ENCODE peak calls at places on chromosomes 11 and 22, in eight cellular contexts. W, T, P, C, K, D, U and E are unnamed samples.

GRCh38 chr11:27471067-27471587 is 1.5 kb downstream of the LGR4 start:
- DNase-seq in U (no peak), K (no peak), D (peak; percentile 46), T (no peak), C (no peak), W (no peak), P (no peak), E (no peak)

GRCh38 chr11:46160100-46160499 is 38.8 kb upstream of the PHF21A start:
- DNase-seq in P (no peak), K (no peak), T (no peak), W (no peak), C (no peak), D (no peak), U (no peak), E (no peak)

GRCh38 chr22:38754247-38755154 is 1.3 kb downstream of the SUN2 start:
- DNase-seq in T (peak; percentile 55), D (peak; percentile 81), K (peak; percentile 48), U (peak; percentile 87), W (peak; percentile 98), P (peak; percentile 76), C (peak; percentile 66), E (peak; percentile 100)

GRCh38 chr11:134004406-134005197 is 47.8 kb upstream of the IGSF9B start:
- DNase-seq in W (no peak), D (no peak), P (no peak), T (no peak), C (no peak), U (no peak), K (no peak), E (no peak)

GRCh38 chr11:119903821-119904220 is 174.8 kb upstream of the NECTIN1 start:
- DNase-seq in T (no peak), K (no peak), W (no peak), D (no peak), U (no peak), P (no peak), C (no peak), E (no peak)

GRCh38 chr22:19463491-19464469 is 15.2 kb downstream of the UFD1 start:
- DNase-seq in C (no peak), P (no peak), U (peak; percentile 66), K (no peak), T (peak; percentile 16), W (no peak), D (no peak), E (no peak)

GRCh38 chr11:72630104-72630852 is 43.9 kb downstream of the PDE2A start:
- DNase-seq in D (no peak), T (no peak), W (no peak), U (no peak), K (no peak), P (no peak), C (no peak), E (no peak)

GRCh38 chr11:47425611-47426010 is 628 bp downstream of the PSMC3 start:
- DNase-seq in W (no peak), D (no peak), K (no peak), P (no peak), T (no peak), U (no peak), C (no peak), E (no peak)

GRCh38 chr11:2533642-2534115 is 88.9 kb downstream of the KCNQ1 start:
- DNase-seq in K (peak; percentile 38), U (peak; percentile 40), D (peak; percentile 80), P (peak; percentile 68), W (peak; percentile 81), T (peak; percentile 5), C (peak; percentile 91), E (no peak)

GRCh38 chr11:12089041-12089440 is 21.3 kb upstream of the MICAL2 start:
- DNase-seq in P (no peak), D (no peak), U (no peak), K (no peak), C (no peak), T (no peak), W (peak; percentile 51), E (no peak)

GRCh38 chr22:47291565-47292495 is 529.4 kb downstream of the TBC1D22A start:
- DNase-seq in P (no peak), W (peak; percentile 52), U (no peak), T (no peak), D (no peak), C (no peak), K (no peak), E (no peak)

GRCh38 chr11:112794321-112794720 is 166.9 kb upstream of the NCAM1 start:
- DNase-seq in W (no peak), C (no peak), D (no peak), P (no peak), U (no peak), K (no peak), T (no peak), E (no peak)

GRCh38 chr11:111846640-111847039 is 24.7 kb downstream of the ALG9 start:
- DNase-seq in U (no peak), P (no peak), T (no peak), W (no peak), K (peak; percentile 55), D (no peak), C (peak; percentile 75), E (no peak)

GRCh38 chr11:46682773-46683752 is 17.4 kb downstream of the ARHGAP1 start:
- DNase-seq in K (no peak), D (peak; percentile 48), W (no peak), T (no peak), P (no peak), U (peak; percentile 58), C (peak; percentile 49), E (no peak)

GRCh38 chr11:18907391-18907790 is 31.8 kb downstream of the MRGPRX1 start:
- DNase-seq in P (no peak), K (no peak), U (no peak), C (no peak), T (no peak), W (no peak), D (peak; percentile 3), E (no peak)

GRCh38 chr11:8016396-8016949 is 29.3 kb downstream of the EIF3F start:
- DNase-seq in U (no peak), T (no peak), W (no peak), D (no peak), C (no peak), P (no peak), K (no peak), E (no peak)

GRCh38 chr22:20319041-20319744 is 667 bp downstream of the DGCR6L start:
- DNase-seq in D (peak; percentile 31), C (peak; percentile 20), P (peak; percentile 27), T (peak; percentile 45), W (no peak), U (no peak), K (peak; percentile 32), E (no peak)

GRCh38 chr11:3133456-3134217 is 31.5 kb downstream of the OSBPL5 start:
- DNase-seq in W (peak; percentile 64), D (no peak), U (peak; percentile 6), C (no peak), P (no peak), K (no peak), T (peak; percentile 3), E (no peak)

GRCh38 chr22:23512348-23512705 is 67.8 kb downstream of the IGLL1 start:
- DNase-seq in C (no peak), P (no peak), W (no peak), K (no peak), T (no peak), D (no peak), U (no peak), E (no peak)

GRCh38 chr22:23512738-23513137 is 67.4 kb downstream of the IGLL1 start:
- DNase-seq in K (no peak), P (no peak), C (no peak), U (no peak), T (no peak), W (no peak), D (no peak), E (no peak)

GRCh38 chr22:23514317-23515038 is 65.6 kb downstream of the IGLL1 start:
- DNase-seq in W (no peak), K (no peak), T (no peak), U (no peak), P (no peak), C (no peak), D (no peak), E (no peak)

GRCh38 chr22:23511627-23512347 is 68.3 kb downstream of the IGLL1 start:
- DNase-seq in D (no peak), U (no peak), T (no peak), P (no peak), K (no peak), C (no peak), W (no peak), E (no peak)

GRCh38 chr22:23513705-23514104 is 66.4 kb downstream of the IGLL1 start:
- DNase-seq in C (no peak), K (no peak), D (no peak), P (no peak), U (no peak), W (no peak), T (no peak), E (no peak)
- H3K4me3 ChIP-seq in C (no peak overlapping the region), K (no peak overlapping the region), D (no peak overlapping the region), P (no peak overlapping the region), U (no peak overlapping the region), W (no peak overlapping the region), T (no peak overlapping the region), E (no peak overlapping the region)

DNA sequence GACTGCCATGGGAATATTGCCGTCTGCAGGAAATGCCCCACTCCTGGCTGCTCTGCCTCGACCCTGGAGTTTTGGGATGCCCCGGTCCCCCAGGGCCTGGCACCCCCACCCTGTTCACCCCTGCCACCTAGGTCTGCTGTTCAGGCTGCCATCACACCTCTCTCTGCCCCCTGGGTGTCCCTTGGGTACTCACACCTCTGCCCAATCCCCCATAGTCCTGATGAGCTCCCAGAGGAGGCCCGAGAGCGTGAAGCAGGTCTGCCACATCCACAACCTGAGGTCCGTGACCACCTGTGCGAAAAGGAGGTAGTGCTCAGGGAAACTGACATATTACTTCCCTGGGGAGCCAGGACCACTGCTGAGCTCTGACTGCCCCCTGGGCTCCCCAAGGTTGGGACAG is 20.2 kb upstream of the DRICH1 start:
- DNase-seq in T (no peak), C (no peak), W (no peak), P (no peak), U (no peak), D (no peak), K (no peak), E (no peak)
- TF ChIP-seq CTCF in T (no peak), C (no peak), W (no peak), P (no peak), U (no peak), D (no peak), K (no peak), E (no peak)

DNA sequence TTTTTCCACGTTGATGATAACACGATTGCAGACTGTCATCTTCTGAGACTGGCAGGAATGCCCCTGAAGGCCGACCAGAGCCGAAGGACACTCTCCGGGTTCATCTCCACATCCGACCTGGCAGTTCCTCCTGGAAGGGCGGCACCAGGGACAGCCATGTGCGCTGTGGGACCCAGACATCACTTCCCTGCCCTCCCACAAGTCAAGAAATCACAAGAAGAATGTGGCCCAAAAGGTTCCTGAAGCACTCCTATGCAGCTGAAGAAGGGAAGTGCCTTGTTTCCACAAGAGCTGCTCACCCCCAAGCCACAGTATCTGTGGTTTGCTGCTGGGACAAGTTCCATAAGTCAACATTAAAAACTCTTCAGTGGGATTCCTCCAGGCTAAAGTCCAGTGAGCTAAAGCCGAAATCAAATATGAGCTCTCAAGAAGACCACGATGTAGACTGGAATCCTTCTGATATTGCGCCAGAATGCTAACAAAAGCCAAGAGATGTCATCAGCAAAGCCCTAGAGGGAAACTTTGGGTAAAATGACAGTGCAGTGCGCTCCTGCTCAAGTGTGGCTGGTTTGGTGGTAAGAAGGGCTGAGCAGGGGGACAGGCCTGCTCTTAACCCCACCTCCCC is 21.2 kb downstream of the PACSIN2 start:
- DNase-seq in D (no peak), P (no peak), U (no peak), T (no peak), C (peak; percentile 63), W (peak; percentile 63), K (no peak), E (no peak)
- H3K4me3 ChIP-seq in D (no peak overlapping the region), P (no peak overlapping the region), U (no peak overlapping the region), T (no peak overlapping the region), C (no peak overlapping the region), W (peak overlapping the region; percentile 55), K (no peak overlapping the region), E (peak overlapping the region; percentile 56)

GRCh38 chr11:118430956-118431355 is 5.3 kb upstream of the KMT2A start:
- DNase-seq in C (no peak), K (no peak), U (no peak), P (no peak), W (no peak), D (no peak), T (no peak), E (no peak)
- TF ChIP-seq CTCF in C (no peak), K (no peak), U (no peak), P (no peak), W (no peak), D (no peak), T (peak; percentile 3), E (no peak)